ENCODE peak calls at places on chromosome X, in eight cellular contexts. N is K562, F is transverse colon, R is HepG2, Y is spleen, X is suprapubic skin, K is prostate gland, M is upper lobe of left lung. J is an unnamed sample.

GRCh38 chrX:12138366-12139313 is at the start of gene FRMPD4:
- DNase-seq in N (no peak), F (no peak), R (no peak), Y (peak; percentile 64), X (no peak), K (no peak), M (peak; percentile 54), J (no peak)

GRCh38 chrX:66005832-66006449 is 33.9 kb downstream of the VSIG4 start:
- DNase-seq in N (no peak), F (no peak), R (no peak), Y (no peak), X (no peak), K (no peak), M (no peak), J (no peak)

GRCh38 chrX:15816886-15817285 is 26.6 kb downstream of the ZRSR2 start:
- DNase-seq in N (no peak), F (no peak), R (no peak), Y (no peak), X (no peak), K (no peak), M (no peak), J (no peak)

GRCh38 chrX:111624169-111624568 is 56.8 kb upstream of the ALG13 start:
- DNase-seq in N (no peak), F (no peak), R (no peak), Y (no peak), X (no peak), K (no peak), M (peak; percentile 34), J (no peak)

GRCh38 chrX:132022115-132022862 is 813 bp upstream of the STK26 start:
- DNase-seq in N (peak; percentile 13), F (peak; percentile 6), R (peak; percentile 2), Y (no peak), X (peak; percentile 61), K (no peak), M (no peak), J (no peak)

GRCh38 chrX:124026529-124026928 is 65.0 kb downstream of the STAG2 start:
- DNase-seq in N (no peak), F (no peak), R (no peak), Y (no peak), X (no peak), K (no peak), M (no peak), J (no peak)

GRCh38 chrX:107146670-107147069 is 28.0 kb upstream of the RBM41 start:
- DNase-seq in N (no peak), F (no peak), R (no peak), Y (no peak), X (no peak), K (no peak), M (no peak), J (no peak)

GRCh38 chrX:130091976-130092522 is 18.2 kb downstream of the ELF4 start:
- DNase-seq in N (peak; percentile 72), F (peak; percentile 83), R (peak; percentile 66), Y (peak; percentile 97), X (no peak), K (no peak), M (peak; percentile 71), J (peak; percentile 90)

GRCh38 chrX:123340691-123341090 is 156.6 kb downstream of the GRIA3 start:
- DNase-seq in N (no peak), F (no peak), R (no peak), Y (no peak), X (no peak), K (no peak), M (no peak), J (no peak)

GRCh38 chrX:50838820-50839600 is 25.0 kb upstream of the SHROOM4 start:
- DNase-seq in N (no peak), F (no peak), R (no peak), Y (no peak), X (no peak), K (no peak), M (no peak), J (no peak)

GRCh38 chrX:119686087-119686639 is 6.8 kb downstream of the SEPTIN6 start:
- DNase-seq in N (no peak), F (peak; percentile 41), R (no peak), Y (peak; percentile 79), X (no peak), K (no peak), M (no peak), J (no peak)

GRCh38 chrX:109760922-109761250 is 27.8 kb upstream of the ACSL4 start:
- DNase-seq in N (no peak), F (no peak), R (no peak), Y (no peak), X (no peak), K (no peak), M (no peak), J (no peak)

GRCh38 chrX:34365482-34365881 is 233.4 kb upstream of the FAM47A start:
- DNase-seq in N (no peak), F (no peak), R (no peak), Y (no peak), X (no peak), K (no peak), M (no peak), J (no peak)

GRCh38 chrX:107601326-107601725 is 27.0 kb upstream of the PRPS1 start:
- DNase-seq in N (no peak), F (no peak), R (no peak), Y (no peak), X (no peak), K (no peak), M (no peak), J (no peak)

GRCh38 chrX:131704136-131704695 is 160.3 kb downstream of the OR13H1 start:
- DNase-seq in N (no peak), F (peak; percentile 93), R (no peak), Y (peak; percentile 89), X (peak; percentile 92), K (no peak), M (no peak), J (peak; percentile 19)

GRCh38 chrX:52933213-52933612 is 25.1 kb downstream of the FAM156A start:
- DNase-seq in N (no peak), F (no peak), R (no peak), Y (no peak), X (no peak), K (no peak), M (no peak), J (no peak)

GRCh38 chrX:52934704-52935468 is 23.4 kb downstream of the FAM156A start:
- DNase-seq in N (peak; percentile 76), F (peak; percentile 97), R (peak; percentile 81), Y (peak; percentile 98), X (peak; percentile 98), K (peak; percentile 87), M (peak; percentile 95), J (peak; percentile 83)

GRCh38 chrX:52933976-52934703 is 24.2 kb downstream of the FAM156A start:
- DNase-seq in N (no peak), F (no peak), R (no peak), Y (no peak), X (no peak), K (no peak), M (no peak), J (no peak)
- TF ChIP-seq POLR2AphosphoS5 in N (no peak), F (no peak), R (no peak), Y (no peak), X (no peak), K (no peak), M (no peak), J (no peak)

GRCh38 chrX:101393530-101394305 is 2.9 kb downstream of the RPL36A start:
- DNase-seq in N (no peak), F (no peak), R (no peak), Y (no peak), X (no peak), K (no peak), M (no peak), J (no peak)
- TF ChIP-seq POLR2A in N (peak; percentile 69), F (no peak), R (no peak), Y (no peak), X (no peak), K (no peak), M (no peak), J (no peak)

DNA sequence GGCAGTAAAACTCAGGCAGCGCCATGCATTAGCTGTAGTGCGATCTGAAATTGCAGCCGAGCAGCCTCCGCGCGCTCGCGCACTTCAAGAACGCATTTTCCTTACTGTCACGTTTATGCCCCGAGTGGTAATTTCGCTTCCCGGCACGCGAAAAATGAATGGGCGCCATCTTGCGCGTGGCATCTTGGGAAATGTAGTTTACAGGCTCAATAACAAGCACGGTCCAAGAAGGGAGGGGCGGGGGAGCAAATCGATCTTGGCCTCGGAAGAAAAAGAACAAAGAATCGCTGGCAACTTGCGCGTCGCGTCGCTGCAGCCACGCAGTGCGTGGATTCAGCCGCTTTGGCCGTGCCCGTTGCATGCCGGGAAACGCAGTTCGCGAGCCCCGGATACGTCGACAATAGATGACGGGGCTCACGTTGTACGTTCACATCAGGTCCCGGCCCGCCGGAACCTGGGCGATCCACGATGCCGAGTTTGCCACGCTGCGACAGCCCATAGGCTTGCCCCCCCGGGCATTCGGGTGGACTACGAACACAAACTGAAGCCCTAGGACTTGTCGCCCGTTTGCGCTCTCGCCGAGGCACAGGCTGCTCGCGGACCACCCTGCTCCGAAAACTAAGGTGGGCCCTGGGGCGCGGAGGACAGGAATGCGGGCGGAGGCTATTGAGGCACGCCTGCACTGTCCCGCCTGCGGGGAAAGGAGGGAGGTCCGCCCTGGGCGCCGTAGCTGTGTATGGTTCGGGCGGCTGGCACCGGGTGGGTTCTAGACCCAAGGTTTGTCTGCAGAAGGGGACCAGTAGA is at the start of gene FTSJ1:
- DNase-seq in N (peak; percentile 81), F (peak; percentile 90), R (peak; percentile 76), Y (peak; percentile 96), X (peak; percentile 93), K (peak; percentile 78), M (peak; percentile 94), J (peak; percentile 79)
- TF ChIP-seq POLR2AphosphoS5 in N (no peak), F (peak; percentile 53), R (peak; percentile 28), Y (peak; percentile 92), X (no peak), K (peak; percentile 87), M (peak; percentile 81), J (peak; percentile 50)

GRCh38 chrX:134373736-134374135 is 86.2 kb upstream of the HPRT1 start:
- DNase-seq in N (no peak), F (no peak), R (no peak), Y (no peak), X (no peak), K (no peak), M (no peak), J (no peak)

GRCh38 chrX:134374294-134374693 is 85.7 kb upstream of the HPRT1 start:
- DNase-seq in N (no peak), F (no peak), R (no peak), Y (no peak), X (no peak), K (no peak), M (no peak), J (no peak)

GRCh38 chrX:134377537-134377936 is 82.4 kb upstream of the HPRT1 start:
- DNase-seq in N (no peak), F (no peak), R (peak; percentile 48), Y (no peak), X (no peak), K (peak; percentile 6), M (no peak), J (no peak)

GRCh38 chrX:134375691-134376090 is 84.3 kb upstream of the HPRT1 start:
- DNase-seq in N (no peak), F (no peak), R (no peak), Y (no peak), X (no peak), K (no peak), M (no peak), J (no peak)

GRCh38 chrX:134374910-134375309 is 85.1 kb upstream of the HPRT1 start:
- DNase-seq in N (no peak), F (no peak), R (no peak), Y (no peak), X (no peak), K (no peak), M (no peak), J (no peak)
- TF ChIP-seq POLR2A in N (no peak), F (no peak), R (no peak), Y (no peak), X (no peak), K (no peak), M (no peak), J (no peak)

J was measured in GM12892.